ENCODE peak calls at places on chromosome 22, in five cellular contexts. N, B, J, C and L are unnamed samples.

GRCh38 chr22:20130739-20131592 is 638 bp upstream of the ZDHHC8 start:
- DNase-seq in C (peak), B (peak), J (peak), N (peak), L (no peak)

GRCh38 chr22:49725516-49725915 is 102.2 kb downstream of the BRD1 start:
- DNase-seq in C (no peak), J (no peak), B (no peak), N (no peak), L (peak)

GRCh38 chr22:31647066-31647465 is 14.9 kb downstream of the PISD start:
- DNase-seq in B (no peak), C (no peak), N (no peak), J (no peak), L (no peak)

GRCh38 chr22:31238057-31238456 is 26.0 kb downstream of the LIMK2 start:
- DNase-seq in B (no peak), J (no peak), C (no peak), N (no peak), L (no peak)

GRCh38 chr22:20509344-20510047 is 2.1 kb downstream of the MED15 start:
- DNase-seq in C (peak), J (no peak), B (peak), N (peak), L (no peak)

GRCh38 chr22:29231971-29232959 is 26.6 kb downstream of the EMID1 start:
- DNase-seq in J (no peak), C (peak), B (no peak), N (no peak), L (no peak)

GRCh38 chr22:47718337-47718736 is 955.9 kb downstream of the TBC1D22A start:
- DNase-seq in N (no peak), C (no peak), J (no peak), B (no peak), L (no peak)

GRCh38 chr22:25492950-25493790 is 71.3 kb upstream of the GRK3 start:
- DNase-seq in C (no peak), J (no peak), B (no peak), N (no peak), L (no peak)

GRCh38 chr22:38271927-38272372 is 860 bp downstream of the TMEM184B start:
- DNase-seq in C (no peak), B (no peak), N (no peak), J (peak), L (no peak)

GRCh38 chr22:28899199-28899853 is 16.0 kb downstream of the ZNRF3 start:
- DNase-seq in N (peak), C (peak), J (no peak), B (no peak), L (no peak)

GRCh38 chr22:18091916-18092526 is 14.2 kb downstream of the PEX26 start:
- DNase-seq in J (no peak), N (no peak), B (no peak), C (peak), L (no peak)

GRCh38 chr22:47232197-47232596 is 469.7 kb downstream of the TBC1D22A start:
- DNase-seq in B (no peak), J (no peak), N (no peak), C (no peak), L (no peak)

GRCh38 chr22:46419754-46420571 is 84.4 kb downstream of the TRMU start:
- DNase-seq in N (no peak), J (no peak), B (no peak), C (no peak), L (no peak)

GRCh38 chr22:23404689-23405365 is 175.3 kb downstream of the IGLL1 start:
- DNase-seq in B (peak), J (peak), N (no peak), C (peak), L (no peak)

GRCh38 chr22:26321469-26321913 is 107.6 kb upstream of the ASPHD2 start:
- DNase-seq in N (no peak), C (no peak), J (no peak), B (no peak), L (no peak)

GRCh38 chr22:23690713-23691112 is at the start of gene RGL4:
- DNase-seq in C (no peak), N (no peak), B (no peak), J (no peak), L (no peak)

GRCh38 chr22:49253656-49254055 is 574.0 kb downstream of the BRD1 start:
- DNase-seq in J (no peak), B (no peak), C (no peak), N (no peak), L (peak)

GRCh38 chr22:26418620-26419019 is 10.4 kb upstream of the ASPHD2 start:
- DNase-seq in C (no peak), N (no peak), J (no peak), B (no peak), L (no peak)

GRCh38 chr22:45216133-45217003 is 24.3 kb downstream of the KIAA0930 start:
- DNase-seq in N (no peak), J (peak), C (peak), B (no peak), L (no peak)

GRCh38 chr22:46121523-46122287 is 28.6 kb upstream of the PPARA start:
- DNase-seq in C (no peak), B (no peak), N (no peak), J (no peak), L (no peak)

GRCh38 chr22:41725510-41726110 is 26.3 kb downstream of the MEI1 start:
- DNase-seq in B (no peak), J (no peak), N (no peak), C (no peak), L (no peak)

GRCh38 chr22:46086577-46087335 is 63.6 kb upstream of the PPARA start:
- DNase-seq in C (no peak), J (no peak), N (no peak), B (no peak), L (no peak)

GRCh38 chr22:27501191-27501936 is 300.2 kb downstream of the MN1 start:
- DNase-seq in C (no peak), J (no peak), N (no peak), B (no peak), L (no peak)

GRCh38 chr22:22113701-22114100 is 130.9 kb upstream of the VPREB1 start:
- DNase-seq in C (no peak), B (no peak), J (no peak), N (no peak), L (no peak)
- TF ChIP-seq CTCF in C (no peak), B (no peak), J (no peak), N (no peak), L (no peak)

GRCh38 chr22:37176464-37177061 is 11.5 kb downstream of the C1QTNF6 start:
- DNase-seq in B (no peak), N (no peak), J (no peak), C (peak), L (no peak)
- TF ChIP-seq CTCF in B (no peak), N (no peak), J (no peak), C (no peak), L (no peak)

DNA sequence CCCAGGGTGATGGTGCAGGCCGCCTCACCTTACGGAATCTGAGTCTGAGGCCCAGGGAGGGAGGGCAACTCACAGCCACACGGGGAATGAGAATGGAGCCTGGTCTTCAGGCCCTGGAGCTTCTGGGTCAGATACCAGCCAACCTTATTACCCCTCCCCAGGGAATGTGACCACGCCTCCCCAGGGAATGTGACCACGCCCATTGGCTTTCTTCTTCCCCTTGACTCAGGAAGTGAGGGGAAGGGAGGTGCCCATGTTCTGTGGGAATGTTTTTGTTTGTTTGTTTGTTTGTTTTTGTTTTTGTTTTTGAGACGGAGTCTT is 57.5 kb upstream of the RBFOX2 start:
- DNase-seq in B (no peak), J (peak), C (no peak), N (no peak), L (no peak)
- TF ChIP-seq CTCF in B (no peak), J (no peak), C (no peak), N (no peak), L (no peak)

GRCh38 chr22:43479962-43480361 is 68.1 kb downstream of the MPPED1 start:
- DNase-seq in B (no peak), N (no peak), J (no peak), C (no peak), L (no peak)

GRCh38 chr22:43482310-43482625 is 70.5 kb downstream of the MPPED1 start:
- DNase-seq in J (no peak), B (no peak), C (no peak), N (no peak), L (no peak)

GRCh38 chr22:43483266-43483665 is 71.5 kb downstream of the MPPED1 start:
- DNase-seq in B (no peak), C (no peak), N (no peak), J (no peak), L (no peak)

GRCh38 chr22:43483669-43484068 is 71.9 kb downstream of the MPPED1 start:
- DNase-seq in B (no peak), N (no peak), C (no peak), J (no peak), L (no peak)

GRCh38 chr22:43481528-43482309 is 69.9 kb downstream of the MPPED1 start:
- DNase-seq in C (no peak), J (no peak), N (no peak), B (peak), L (no peak)
- TF ChIP-seq CTCF in C (no peak), J (peak), N (no peak), B (no peak), L (peak)

GRCh38 chr22:40680819-40681183 is 1.5 kb downstream of the MCHR1 start:
- DNase-seq in J (no peak), N (no peak), C (no peak), B (no peak), L (no peak)

GRCh38 chr22:40679249-40679963 is at the start of gene MCHR1:
- DNase-seq in C (no peak), B (peak), N (no peak), J (no peak), L (no peak)

GRCh38 chr22:40681451-40681850 is 2.2 kb downstream of the MCHR1 start:
- DNase-seq in N (no peak), C (no peak), B (no peak), J (no peak), L (no peak)

GRCh38 chr22:40678493-40679248 is 613 bp upstream of the MCHR1 start:
- DNase-seq in N (no peak), J (no peak), C (no peak), B (no peak), L (no peak)

GRCh38 chr22:40679964-40680818 is 907 bp downstream of the MCHR1 start:
- DNase-seq in C (no peak), J (no peak), B (peak), N (no peak), L (no peak)
- TF ChIP-seq CTCF in C (no peak), J (peak), B (no peak), N (no peak), L (peak)